ENCODE peak calls at places on chromosomes 4 and X, in four cellular contexts. Q is bronchial epithelial cell, B is H9, P is AG04450. C is an unnamed sample.

GRCh38 chr4:55346851-55347255 is 811 bp downstream of the SRD5A3 start:
- DNase-seq in Q (no peak), B (no peak), P (no peak), C (no peak)

GRCh38 chr4:2417765-2418651 is at the start of gene ZFYVE28:
- DNase-seq in B (no peak), Q (no peak), P (no peak), C (no peak)

GRCh38 chr4:22129454-22130075 is 181.0 kb upstream of the KCNIP4 start:
- DNase-seq in Q (peak; percentile 54), P (no peak), B (peak; percentile 76), C (peak; percentile 45)

GRCh38 chr4:159024266-159024665 is 78.6 kb upstream of the RAPGEF2 start:
- DNase-seq in B (no peak), P (no peak), Q (no peak), C (no peak)

GRCh38 chrX:20594985-20595384 is 328.3 kb upstream of the RPS6KA3 start:
- DNase-seq in P (no peak), Q (peak; percentile 3), B (no peak), C (no peak)

GRCh38 chr4:110087116-110087708 is 111.2 kb downstream of the ELOVL6 start:
- DNase-seq in P (peak; percentile 27), B (no peak), Q (peak; percentile 80), C (peak; percentile 53)

GRCh38 chrX:9062621-9063020 is 28.7 kb upstream of the FAM9B start:
- DNase-seq in P (no peak), B (no peak), Q (peak; percentile 34), C (peak; percentile 6)

GRCh38 chr4:143215873-143216272 is 31.2 kb downstream of the USP38 start:
- DNase-seq in P (no peak), Q (no peak), B (no peak), C (no peak)

GRCh38 chrX:48897157-48897620 is 379 bp downstream of the TIMM17B start:
- DNase-seq in Q (peak; percentile 48), B (peak; percentile 85), P (no peak), C (peak; percentile 70)